ENCODE peak calls at places on chromosomes 5 and 9, in six cellular contexts. One of them, this sample, is unnamed.
A peak's percentile ranks its signal among the peaks of the same experiment; 100 is the strongest.

GRCh38 chr9:130537346-130538050 is 41.9 kb upstream of the FUBP3 start:
- DNase-seq in NB4: peak; percentile 33
- DNase-seq in body of pancreas: no peak
- DNase-seq in stomach: no peak
- DNase-seq in sigmoid colon: no peak
- DNase-seq in A549: no peak
- DNase-seq in this sample: no peak

GRCh38 chr5:109907189-109907588 is 217.5 kb downstream of the MAN2A1 start:
- DNase-seq in NB4: no peak
- DNase-seq in body of pancreas: no peak
- DNase-seq in stomach: no peak
- DNase-seq in sigmoid colon: no peak
- DNase-seq in A549: no peak
- DNase-seq in this sample: no peak

GRCh38 chr9:3473402-3473801 is 52.4 kb downstream of the RFX3 start:
- DNase-seq in NB4: peak; percentile 72
- DNase-seq in body of pancreas: no peak
- DNase-seq in stomach: no peak
- DNase-seq in sigmoid colon: no peak
- DNase-seq in A549: no peak
- DNase-seq in this sample: no peak

GRCh38 chr5:978693-979092 is 29.9 kb upstream of the NKD2 start:
- DNase-seq in NB4: no peak
- DNase-seq in body of pancreas: no peak
- DNase-seq in stomach: no peak
- DNase-seq in sigmoid colon: no peak
- DNase-seq in A549: no peak
- DNase-seq in this sample: no peak

GRCh38 chr5:14143509-14143842 is 334 bp downstream of the TRIO start:
- DNase-seq in NB4: no peak
- DNase-seq in body of pancreas: no peak
- DNase-seq in stomach: no peak
- DNase-seq in sigmoid colon: no peak
- DNase-seq in A549: no peak
- DNase-seq in this sample: no peak

GRCh38 chr5:63963080-63963735 is 963 bp upstream of the HTR1A start:
- DNase-seq in NB4: peak; percentile 72
- DNase-seq in body of pancreas: peak; percentile 50
- DNase-seq in stomach: no peak
- DNase-seq in sigmoid colon: no peak
- DNase-seq in A549: peak; percentile 68
- DNase-seq in this sample: peak; percentile 14

GRCh38 chr9:112029921-112030444 is 133.4 kb downstream of the UGCG start:
- DNase-seq in NB4: no peak
- DNase-seq in body of pancreas: no peak
- DNase-seq in stomach: peak; percentile 37
- DNase-seq in sigmoid colon: no peak
- DNase-seq in A549: peak; percentile 87
- DNase-seq in this sample: no peak

GRCh38 chr9:37382161-37382981 is 40.1 kb upstream of the GRHPR start:
- DNase-seq in NB4: no peak
- DNase-seq in body of pancreas: no peak
- DNase-seq in stomach: no peak
- DNase-seq in sigmoid colon: no peak
- DNase-seq in A549: no peak
- DNase-seq in this sample: no peak

GRCh38 chr9:98860871-98861293 is 53.4 kb downstream of the GALNT12 start:
- DNase-seq in NB4: peak; percentile 52
- DNase-seq in body of pancreas: peak; percentile 61
- DNase-seq in stomach: peak; percentile 31
- DNase-seq in sigmoid colon: peak; percentile 92
- DNase-seq in A549: peak; percentile 48
- DNase-seq in this sample: peak; percentile 30

GRCh38 chr9:31542384-31543055 is 841.9 kb upstream of the ACO1 start:
- DNase-seq in NB4: peak; percentile 85
- DNase-seq in body of pancreas: peak; percentile 24
- DNase-seq in stomach: no peak
- DNase-seq in sigmoid colon: peak; percentile 60
- DNase-seq in A549: peak; percentile 18
- DNase-seq in this sample: no peak

GRCh38 chr5:36478646-36479307 is 127.6 kb upstream of the SLC1A3 start:
- DNase-seq in NB4: no peak
- DNase-seq in body of pancreas: no peak
- DNase-seq in stomach: no peak
- DNase-seq in sigmoid colon: no peak
- DNase-seq in A549: no peak
- DNase-seq in this sample: no peak

GRCh38 chr9:115847245-115847644 is 306.3 kb upstream of the PAPPA start:
- DNase-seq in NB4: no peak
- DNase-seq in body of pancreas: no peak
- DNase-seq in stomach: no peak
- DNase-seq in sigmoid colon: no peak
- DNase-seq in A549: peak; percentile 31
- DNase-seq in this sample: peak; percentile 19

GRCh38 chr5:142065273-142065672 is 43.3 kb upstream of the NDFIP1 start:
- DNase-seq in NB4: peak; percentile 30
- DNase-seq in body of pancreas: peak; percentile 17
- DNase-seq in stomach: no peak
- DNase-seq in sigmoid colon: no peak
- DNase-seq in A549: no peak
- DNase-seq in this sample: no peak

GRCh38 chr9:96417610-96418073 is 528 bp downstream of the ZNF367 start:
- DNase-seq in NB4: no peak
- DNase-seq in body of pancreas: peak; percentile 27
- DNase-seq in stomach: no peak
- DNase-seq in sigmoid colon: peak; percentile 71
- DNase-seq in A549: no peak
- DNase-seq in this sample: peak; percentile 34

GRCh38 chr5:8857051-8857450 is 688.8 kb downstream of the SEMA5A start:
- DNase-seq in NB4: no peak
- DNase-seq in body of pancreas: no peak
- DNase-seq in stomach: no peak
- DNase-seq in sigmoid colon: no peak
- DNase-seq in A549: no peak
- DNase-seq in this sample: no peak

GRCh38 chr9:20570086-20570485 is 52.2 kb downstream of the MLLT3 start:
- DNase-seq in NB4: no peak
- DNase-seq in body of pancreas: no peak
- DNase-seq in stomach: no peak
- DNase-seq in sigmoid colon: no peak
- DNase-seq in A549: peak; percentile 34
- DNase-seq in this sample: no peak

GRCh38 chr5:58761418-58761817 is 178.5 kb downstream of the RAB3C start:
- DNase-seq in NB4: no peak
- DNase-seq in body of pancreas: no peak
- DNase-seq in stomach: no peak
- DNase-seq in sigmoid colon: no peak
- DNase-seq in A549: no peak
- DNase-seq in this sample: no peak

GRCh38 chr5:74433255-74434123 is 207.0 kb downstream of the ENC1 start:
- DNase-seq in NB4: peak; percentile 53
- DNase-seq in body of pancreas: no peak
- DNase-seq in stomach: no peak
- DNase-seq in sigmoid colon: no peak
- DNase-seq in A549: no peak
- DNase-seq in this sample: peak; percentile 21

GRCh38 chr9:127803507-127804352 is 1.0 kb downstream of the FPGS start:
- DNase-seq in NB4: peak; percentile 38
- DNase-seq in body of pancreas: peak; percentile 70
- DNase-seq in stomach: peak; percentile 53
- DNase-seq in sigmoid colon: peak; percentile 71
- DNase-seq in A549: peak; percentile 63
- DNase-seq in this sample: peak; percentile 99

DNA sequence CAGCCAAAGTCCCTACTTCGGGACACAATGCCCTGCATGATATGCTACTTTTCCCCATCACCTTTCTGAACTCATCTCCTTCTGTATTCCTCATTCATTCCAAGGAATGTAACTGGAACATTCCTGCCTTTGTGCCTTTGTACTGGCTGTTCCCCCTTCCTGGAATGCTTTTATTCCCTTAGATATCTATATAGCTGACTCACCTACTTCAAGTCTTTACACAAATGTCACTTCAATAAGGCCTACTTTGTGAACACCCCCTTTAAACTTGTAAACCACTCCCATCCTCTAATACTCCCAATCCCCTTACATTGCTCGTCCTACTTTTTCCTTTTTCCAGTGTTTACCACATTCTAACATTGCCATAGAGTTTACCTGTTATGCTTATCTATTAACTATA is 2.4 kb downstream of the NOL6 start:
- DNase-seq in NB4: no peak
- DNase-seq in body of pancreas: no peak
- DNase-seq in stomach: no peak
- DNase-seq in sigmoid colon: no peak
- DNase-seq in A549: no peak
- DNase-seq in this sample: no peak
- TF ChIP-seq POLR2A in NB4: no peak
- TF ChIP-seq POLR2A in body of pancreas: no peak
- TF ChIP-seq POLR2A in stomach: no peak
- TF ChIP-seq POLR2A in sigmoid colon: no peak
- TF ChIP-seq POLR2A in A549: no peak
- TF ChIP-seq POLR2A in this sample: no peak

GRCh38 chr9:137224850-137225694 is at the start of gene CYSRT1:
- DNase-seq in NB4: no peak
- DNase-seq in body of pancreas: no peak
- DNase-seq in stomach: peak; percentile 64
- DNase-seq in sigmoid colon: no peak
- DNase-seq in A549: no peak
- DNase-seq in this sample: no peak

GRCh38 chr9:137221095-137221374 is 1.0 kb downstream of the RNF208 start:
- DNase-seq in NB4: no peak
- DNase-seq in body of pancreas: no peak
- DNase-seq in stomach: no peak
- DNase-seq in sigmoid colon: no peak
- DNase-seq in A549: no peak
- DNase-seq in this sample: no peak

GRCh38 chr9:137221477-137222111 is 446 bp downstream of the RNF208 start:
- DNase-seq in NB4: no peak
- DNase-seq in body of pancreas: peak; percentile 45
- DNase-seq in stomach: no peak
- DNase-seq in sigmoid colon: no peak
- DNase-seq in A549: no peak
- DNase-seq in this sample: no peak

GRCh38 chr9:137222190-137223077 is at the start of gene RNF208:
- DNase-seq in NB4: no peak
- DNase-seq in body of pancreas: peak; percentile 47
- DNase-seq in stomach: no peak
- DNase-seq in sigmoid colon: no peak
- DNase-seq in A549: no peak
- DNase-seq in this sample: no peak

GRCh38 chr9:137223078-137224040 is 1.3 kb upstream of the RNF208 start:
- DNase-seq in NB4: peak; percentile 96
- DNase-seq in body of pancreas: peak; percentile 99
- DNase-seq in stomach: peak; percentile 98
- DNase-seq in sigmoid colon: peak; percentile 99
- DNase-seq in A549: peak; percentile 98
- DNase-seq in this sample: peak; percentile 100
- TF ChIP-seq POLR2A in NB4: peak; percentile 71
- TF ChIP-seq POLR2A in body of pancreas: peak; percentile 20
- TF ChIP-seq POLR2A in stomach: no peak
- TF ChIP-seq POLR2A in sigmoid colon: peak; percentile 19
- TF ChIP-seq POLR2A in A549: peak; percentile 60
- TF ChIP-seq POLR2A in this sample: peak; percentile 53

DNA sequence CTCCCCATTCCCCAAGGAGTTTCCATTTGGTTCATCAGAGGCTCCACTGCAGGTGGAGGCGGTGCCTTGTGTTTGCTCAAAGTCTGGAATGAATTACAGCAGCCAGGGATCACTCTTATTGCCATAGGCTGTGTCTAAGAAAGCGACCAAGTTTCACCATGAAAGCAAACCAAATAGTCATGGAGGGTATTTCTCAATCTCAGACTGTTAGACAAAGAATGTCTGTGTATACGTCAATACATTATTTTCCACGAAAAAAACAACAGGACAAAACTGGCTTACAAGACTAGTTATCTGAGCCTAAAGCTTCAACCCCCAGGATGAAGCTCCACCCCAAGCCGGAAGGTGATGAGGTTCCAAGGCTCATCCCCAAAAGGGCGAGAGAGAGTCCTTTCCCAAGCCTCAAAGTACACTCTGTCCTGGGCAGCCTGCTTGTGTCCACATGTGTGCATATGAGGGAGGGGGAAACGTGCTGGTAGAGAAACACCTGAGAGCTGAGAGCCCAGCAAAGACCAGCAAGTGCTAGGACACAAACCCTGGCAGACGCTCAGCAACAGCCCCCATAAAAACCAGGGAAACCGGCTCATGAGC is 4.3 kb downstream of the B4GALT1 start:
- DNase-seq in NB4: no peak
- DNase-seq in body of pancreas: peak; percentile 72
- DNase-seq in stomach: peak; percentile 72
- DNase-seq in sigmoid colon: peak; percentile 90
- DNase-seq in A549: peak; percentile 89
- DNase-seq in this sample: no peak
- TF ChIP-seq POLR2A in NB4: no peak
- TF ChIP-seq POLR2A in body of pancreas: no peak
- TF ChIP-seq POLR2A in stomach: no peak
- TF ChIP-seq POLR2A in sigmoid colon: no peak
- TF ChIP-seq POLR2A in A549: no peak
- TF ChIP-seq POLR2A in this sample: no peak

GRCh38 chr9:91424403-91425176 is 958 bp upstream of the NFIL3 start:
- DNase-seq in NB4: peak; percentile 77
- DNase-seq in body of pancreas: peak; percentile 82
- DNase-seq in stomach: peak; percentile 80
- DNase-seq in sigmoid colon: peak; percentile 97
- DNase-seq in A549: peak; percentile 62
- DNase-seq in this sample: peak; percentile 88
- TF ChIP-seq POLR2A in NB4: no peak
- TF ChIP-seq POLR2A in body of pancreas: no peak
- TF ChIP-seq POLR2A in stomach: no peak
- TF ChIP-seq POLR2A in sigmoid colon: peak; percentile 57
- TF ChIP-seq POLR2A in A549: no peak
- TF ChIP-seq POLR2A in this sample: no peak